ENCODE peak calls at places on chromosomes 5 and 9, in six cellular contexts. One of them, this sample, is unnamed.

GRCh38 chr5:122915717-122916399 is 70.4 kb downstream of the SNX24 start:
- DNase-seq in GM20000: peak
- DNase-seq in H9: no peak
- DNase-seq in HTR-8/SVneo: no peak
- DNase-seq in GDM1: no peak
- DNase-seq in fibroblast of lung: no peak
- DNase-seq in this sample: no peak

GRCh38 chr5:74400067-74400466 is 240.5 kb downstream of the ENC1 start:
- DNase-seq in H9: no peak
- DNase-seq in HTR-8/SVneo: no peak
- DNase-seq in fibroblast of lung: no peak
- DNase-seq in GDM1: no peak
- DNase-seq in GM20000: no peak
- DNase-seq in this sample: no peak

GRCh38 chr5:96855041-96855872 is 21.0 kb upstream of the ERAP2 start:
- DNase-seq in fibroblast of lung: peak
- DNase-seq in HTR-8/SVneo: no peak
- DNase-seq in H9: no peak
- DNase-seq in GDM1: no peak
- DNase-seq in GM20000: no peak
- DNase-seq in this sample: no peak

GRCh38 chr9:94867842-94868312 is 141.4 kb downstream of the AOPEP start:
- DNase-seq in H9: no peak
- DNase-seq in GDM1: no peak
- DNase-seq in GM20000: no peak
- DNase-seq in fibroblast of lung: peak
- DNase-seq in HTR-8/SVneo: peak
- DNase-seq in this sample: no peak

GRCh38 chr9:73714294-73714693 is 562.6 kb downstream of the ANXA1 start:
- DNase-seq in fibroblast of lung: peak
- DNase-seq in GM20000: no peak
- DNase-seq in GDM1: no peak
- DNase-seq in H9: no peak
- DNase-seq in HTR-8/SVneo: peak
- DNase-seq in this sample: no peak

GRCh38 chr5:60487466-60487865 is 212.5 kb downstream of the DEPDC1B start:
- DNase-seq in HTR-8/SVneo: no peak
- DNase-seq in fibroblast of lung: peak
- DNase-seq in GDM1: no peak
- DNase-seq in H9: no peak
- DNase-seq in GM20000: no peak
- DNase-seq in this sample: no peak

GRCh38 chr9:3455712-3456111 is 70.1 kb downstream of the RFX3 start:
- DNase-seq in fibroblast of lung: no peak
- DNase-seq in H9: no peak
- DNase-seq in GM20000: no peak
- DNase-seq in GDM1: no peak
- DNase-seq in HTR-8/SVneo: no peak
- DNase-seq in this sample: no peak

GRCh38 chr9:123609844-123610243 is 253.8 kb downstream of the CRB2 start:
- DNase-seq in HTR-8/SVneo: no peak
- DNase-seq in H9: no peak
- DNase-seq in GM20000: no peak
- DNase-seq in fibroblast of lung: no peak
- DNase-seq in GDM1: no peak
- DNase-seq in this sample: no peak

GRCh38 chr9:7284117-7284516 is 515.5 kb downstream of the DMAC1 start:
- DNase-seq in fibroblast of lung: no peak
- DNase-seq in HTR-8/SVneo: no peak
- DNase-seq in GM20000: no peak
- DNase-seq in H9: no peak
- DNase-seq in GDM1: no peak
- DNase-seq in this sample: no peak

GRCh38 chr9:86604741-86605140 is 250.5 kb upstream of the TUT7 start:
- DNase-seq in H9: no peak
- DNase-seq in GDM1: no peak
- DNase-seq in fibroblast of lung: peak
- DNase-seq in GM20000: no peak
- DNase-seq in HTR-8/SVneo: no peak
- DNase-seq in this sample: no peak

GRCh38 chr9:76419782-76420380 is 25.7 kb upstream of the RFK start:
- DNase-seq in GM20000: no peak
- DNase-seq in HTR-8/SVneo: no peak
- DNase-seq in fibroblast of lung: no peak
- DNase-seq in H9: no peak
- DNase-seq in GDM1: no peak
- DNase-seq in this sample: no peak

GRCh38 chr9:78261403-78262001 is 25.6 kb downstream of the CEP78 start:
- DNase-seq in GM20000: peak
- DNase-seq in HTR-8/SVneo: no peak
- DNase-seq in H9: no peak
- DNase-seq in GDM1: no peak
- DNase-seq in fibroblast of lung: peak
- DNase-seq in this sample: no peak

GRCh38 chr9:127838375-127839078 is 15.9 kb downstream of the ENG start:
- DNase-seq in H9: no peak
- DNase-seq in GDM1: no peak
- DNase-seq in GM20000: no peak
- DNase-seq in fibroblast of lung: peak
- DNase-seq in HTR-8/SVneo: peak
- DNase-seq in this sample: no peak

GRCh38 chr5:87300744-87301143 is 33.1 kb downstream of the RASA1 start:
- DNase-seq in HTR-8/SVneo: peak
- DNase-seq in GDM1: no peak
- DNase-seq in GM20000: no peak
- DNase-seq in H9: no peak
- DNase-seq in fibroblast of lung: peak
- DNase-seq in this sample: no peak

GRCh38 chr9:122091682-122092592 is 1.2 kb downstream of the TTLL11 start:
- DNase-seq in H9: no peak
- DNase-seq in GDM1: no peak
- DNase-seq in HTR-8/SVneo: no peak
- DNase-seq in fibroblast of lung: no peak
- DNase-seq in GM20000: no peak
- DNase-seq in this sample: no peak

GRCh38 chr9:126813072-126813471 is 8.2 kb downstream of the ZBTB43 start:
- DNase-seq in GDM1: no peak
- DNase-seq in fibroblast of lung: no peak
- DNase-seq in HTR-8/SVneo: no peak
- DNase-seq in GM20000: no peak
- DNase-seq in H9: no peak
- DNase-seq in this sample: no peak

GRCh38 chr9:98540476-98540875 is 168.3 kb downstream of the GABBR2 start:
- DNase-seq in H9: no peak
- DNase-seq in HTR-8/SVneo: no peak
- DNase-seq in GDM1: no peak
- DNase-seq in fibroblast of lung: peak
- DNase-seq in GM20000: no peak
- DNase-seq in this sample: no peak

GRCh38 chr9:122265265-122265900 is 701 bp downstream of the MRRF start:
- DNase-seq in HTR-8/SVneo: peak
- DNase-seq in GDM1: peak
- DNase-seq in GM20000: peak
- DNase-seq in fibroblast of lung: peak
- DNase-seq in H9: peak
- DNase-seq in this sample: no peak